ENCODE peak calls at places on chromosomes 11 and 22, in seven cellular contexts. One of them, this sample, is unnamed.

GRCh38 chr11:111571829-111572501 is 30.3 kb upstream of the SIK2 start:
- DNase-seq in HEK293T: no peak
- DNase-seq in LoVo: no peak
- DNase-seq in cardiac muscle cell: peak
- DNase-seq in stimulated activated CD8-positive, alpha-beta memory T cell treated with anti-CD3 and anti-CD28 coated beads, Interleukin-7, amount 100 ng/mL, for 1 hour: no peak
- DNase-seq in D341Med: no peak
- DNase-seq in NCI-H345: no peak
- DNase-seq in this sample: no peak

GRCh38 chr11:45927684-45928413 is 5.4 kb downstream of the LARGE2 start:
- DNase-seq in HEK293T: no peak
- DNase-seq in LoVo: no peak
- DNase-seq in cardiac muscle cell: no peak
- DNase-seq in stimulated activated CD8-positive, alpha-beta memory T cell treated with anti-CD3 and anti-CD28 coated beads, Interleukin-7, amount 100 ng/mL, for 1 hour: no peak
- DNase-seq in D341Med: no peak
- DNase-seq in NCI-H345: no peak
- DNase-seq in this sample: no peak

GRCh38 chr11:68106165-68106940 is 14.8 kb downstream of the CHKA start:
- DNase-seq in HEK293T: no peak
- DNase-seq in LoVo: no peak
- DNase-seq in cardiac muscle cell: peak
- DNase-seq in stimulated activated CD8-positive, alpha-beta memory T cell treated with anti-CD3 and anti-CD28 coated beads, Interleukin-7, amount 100 ng/mL, for 1 hour: no peak
- DNase-seq in D341Med: no peak
- DNase-seq in NCI-H345: no peak
- DNase-seq in this sample: no peak

GRCh38 chr11:111402411-111402810 is 23.3 kb upstream of the POU2AF1 start:
- DNase-seq in HEK293T: no peak
- DNase-seq in LoVo: no peak
- DNase-seq in cardiac muscle cell: no peak
- DNase-seq in stimulated activated CD8-positive, alpha-beta memory T cell treated with anti-CD3 and anti-CD28 coated beads, Interleukin-7, amount 100 ng/mL, for 1 hour: no peak
- DNase-seq in D341Med: no peak
- DNase-seq in NCI-H345: peak
- DNase-seq in this sample: no peak

GRCh38 chr11:119065369-119065768 is 2.2 kb upstream of the VPS11 start:
- DNase-seq in HEK293T: peak
- DNase-seq in LoVo: no peak
- DNase-seq in cardiac muscle cell: peak
- DNase-seq in stimulated activated CD8-positive, alpha-beta memory T cell treated with anti-CD3 and anti-CD28 coated beads, Interleukin-7, amount 100 ng/mL, for 1 hour: no peak
- DNase-seq in D341Med: peak
- DNase-seq in NCI-H345: no peak
- DNase-seq in this sample: no peak

GRCh38 chr11:86978756-86979608 is 23.8 kb upstream of the FZD4 start:
- DNase-seq in HEK293T: no peak
- DNase-seq in LoVo: no peak
- DNase-seq in cardiac muscle cell: peak
- DNase-seq in stimulated activated CD8-positive, alpha-beta memory T cell treated with anti-CD3 and anti-CD28 coated beads, Interleukin-7, amount 100 ng/mL, for 1 hour: no peak
- DNase-seq in D341Med: no peak
- DNase-seq in NCI-H345: peak
- DNase-seq in this sample: no peak

GRCh38 chr11:128624269-128625170 is 37.2 kb upstream of the ETS1 start:
- DNase-seq in HEK293T: no peak
- DNase-seq in LoVo: no peak
- DNase-seq in cardiac muscle cell: no peak
- DNase-seq in stimulated activated CD8-positive, alpha-beta memory T cell treated with anti-CD3 and anti-CD28 coated beads, Interleukin-7, amount 100 ng/mL, for 1 hour: peak
- DNase-seq in D341Med: no peak
- DNase-seq in NCI-H345: no peak
- DNase-seq in this sample: no peak

GRCh38 chr11:97751405-97751804 is 1269.3 kb upstream of the CNTN5 start:
- DNase-seq in HEK293T: no peak
- DNase-seq in LoVo: no peak
- DNase-seq in cardiac muscle cell: no peak
- DNase-seq in stimulated activated CD8-positive, alpha-beta memory T cell treated with anti-CD3 and anti-CD28 coated beads, Interleukin-7, amount 100 ng/mL, for 1 hour: no peak
- DNase-seq in D341Med: no peak
- DNase-seq in NCI-H345: peak
- DNase-seq in this sample: no peak

GRCh38 chr22:28799125-28799833 is 1.1 kb downstream of the XBP1 start:
- DNase-seq in HEK293T: peak
- DNase-seq in LoVo: peak
- DNase-seq in cardiac muscle cell: peak
- DNase-seq in stimulated activated CD8-positive, alpha-beta memory T cell treated with anti-CD3 and anti-CD28 coated beads, Interleukin-7, amount 100 ng/mL, for 1 hour: no peak
- DNase-seq in D341Med: peak
- DNase-seq in NCI-H345: peak
- DNase-seq in this sample: peak

GRCh38 chr11:90594658-90595057 is 371.8 kb upstream of the CHORDC1 start:
- DNase-seq in HEK293T: peak
- DNase-seq in LoVo: no peak
- DNase-seq in cardiac muscle cell: no peak
- DNase-seq in stimulated activated CD8-positive, alpha-beta memory T cell treated with anti-CD3 and anti-CD28 coated beads, Interleukin-7, amount 100 ng/mL, for 1 hour: no peak
- DNase-seq in D341Med: peak
- DNase-seq in NCI-H345: no peak
- DNase-seq in this sample: no peak

GRCh38 chr11:102345923-102346322 is 1.1 kb upstream of the BIRC2 start:
- DNase-seq in HEK293T: no peak
- DNase-seq in LoVo: no peak
- DNase-seq in cardiac muscle cell: peak
- DNase-seq in stimulated activated CD8-positive, alpha-beta memory T cell treated with anti-CD3 and anti-CD28 coated beads, Interleukin-7, amount 100 ng/mL, for 1 hour: no peak
- DNase-seq in D341Med: no peak
- DNase-seq in NCI-H345: no peak
- DNase-seq in this sample: no peak

GRCh38 chr22:37508431-37508963 is 10.7 kb downstream of the CARD10 start:
- DNase-seq in HEK293T: no peak
- DNase-seq in LoVo: no peak
- DNase-seq in cardiac muscle cell: no peak
- DNase-seq in stimulated activated CD8-positive, alpha-beta memory T cell treated with anti-CD3 and anti-CD28 coated beads, Interleukin-7, amount 100 ng/mL, for 1 hour: no peak
- DNase-seq in D341Med: no peak
- DNase-seq in NCI-H345: no peak
- DNase-seq in this sample: no peak

GRCh38 chr11:95371147-95371546 is 140.1 kb upstream of the SESN3 start:
- DNase-seq in HEK293T: no peak
- DNase-seq in LoVo: no peak
- DNase-seq in cardiac muscle cell: no peak
- DNase-seq in stimulated activated CD8-positive, alpha-beta memory T cell treated with anti-CD3 and anti-CD28 coated beads, Interleukin-7, amount 100 ng/mL, for 1 hour: no peak
- DNase-seq in D341Med: no peak
- DNase-seq in NCI-H345: no peak
- DNase-seq in this sample: peak

GRCh38 chr22:37906364-37907008 is 389 bp downstream of the MICALL1 start:
- DNase-seq in HEK293T: peak
- DNase-seq in LoVo: no peak
- DNase-seq in cardiac muscle cell: no peak
- DNase-seq in stimulated activated CD8-positive, alpha-beta memory T cell treated with anti-CD3 and anti-CD28 coated beads, Interleukin-7, amount 100 ng/mL, for 1 hour: no peak
- DNase-seq in D341Med: no peak
- DNase-seq in NCI-H345: no peak
- DNase-seq in this sample: no peak

GRCh38 chr22:24683671-24684070 is 80.7 kb downstream of the GGT1 start:
- DNase-seq in HEK293T: no peak
- DNase-seq in LoVo: no peak
- DNase-seq in cardiac muscle cell: peak
- DNase-seq in stimulated activated CD8-positive, alpha-beta memory T cell treated with anti-CD3 and anti-CD28 coated beads, Interleukin-7, amount 100 ng/mL, for 1 hour: no peak
- DNase-seq in D341Med: no peak
- DNase-seq in NCI-H345: no peak
- DNase-seq in this sample: no peak

GRCh38 chr11:62217191-62217748 is 8.8 kb downstream of the SCGB2A1 start:
- DNase-seq in HEK293T: peak
- DNase-seq in LoVo: peak
- DNase-seq in cardiac muscle cell: peak
- DNase-seq in stimulated activated CD8-positive, alpha-beta memory T cell treated with anti-CD3 and anti-CD28 coated beads, Interleukin-7, amount 100 ng/mL, for 1 hour: no peak
- DNase-seq in D341Med: no peak
- DNase-seq in NCI-H345: peak
- DNase-seq in this sample: no peak

GRCh38 chr11:26276798-26277424 is 55.0 kb upstream of the ANO3 start:
- DNase-seq in HEK293T: peak
- DNase-seq in LoVo: peak
- DNase-seq in cardiac muscle cell: peak
- DNase-seq in stimulated activated CD8-positive, alpha-beta memory T cell treated with anti-CD3 and anti-CD28 coated beads, Interleukin-7, amount 100 ng/mL, for 1 hour: no peak
- DNase-seq in D341Med: peak
- DNase-seq in NCI-H345: peak
- DNase-seq in this sample: no peak

GRCh38 chr11:46335858-46336600 is 11.2 kb upstream of the DGKZ start:
- DNase-seq in HEK293T: no peak
- DNase-seq in LoVo: no peak
- DNase-seq in cardiac muscle cell: no peak
- DNase-seq in stimulated activated CD8-positive, alpha-beta memory T cell treated with anti-CD3 and anti-CD28 coated beads, Interleukin-7, amount 100 ng/mL, for 1 hour: no peak
- DNase-seq in D341Med: no peak
- DNase-seq in NCI-H345: no peak
- DNase-seq in this sample: no peak

GRCh38 chr11:47437746-47438418 is 11.1 kb downstream of the RAPSN start:
- DNase-seq in HEK293T: no peak
- DNase-seq in LoVo: no peak
- DNase-seq in cardiac muscle cell: no peak
- DNase-seq in stimulated activated CD8-positive, alpha-beta memory T cell treated with anti-CD3 and anti-CD28 coated beads, Interleukin-7, amount 100 ng/mL, for 1 hour: no peak
- DNase-seq in D341Med: no peak
- DNase-seq in NCI-H345: peak
- DNase-seq in this sample: no peak

GRCh38 chr22:47043835-47044721 is 281.6 kb downstream of the TBC1D22A start:
- DNase-seq in HEK293T: no peak
- DNase-seq in LoVo: no peak
- DNase-seq in cardiac muscle cell: peak
- DNase-seq in stimulated activated CD8-positive, alpha-beta memory T cell treated with anti-CD3 and anti-CD28 coated beads, Interleukin-7, amount 100 ng/mL, for 1 hour: no peak
- DNase-seq in D341Med: peak
- DNase-seq in NCI-H345: peak
- DNase-seq in this sample: peak

GRCh38 chr11:27757953-27758352 is 57.7 kb upstream of the BDNF start:
- DNase-seq in HEK293T: no peak
- DNase-seq in LoVo: no peak
- DNase-seq in cardiac muscle cell: peak
- DNase-seq in stimulated activated CD8-positive, alpha-beta memory T cell treated with anti-CD3 and anti-CD28 coated beads, Interleukin-7, amount 100 ng/mL, for 1 hour: no peak
- DNase-seq in D341Med: no peak
- DNase-seq in NCI-H345: no peak
- DNase-seq in this sample: no peak

GRCh38 chr11:69030324-69030723 is 17.3 kb upstream of the MRGPRF start:
- DNase-seq in HEK293T: no peak
- DNase-seq in LoVo: no peak
- DNase-seq in cardiac muscle cell: no peak
- DNase-seq in stimulated activated CD8-positive, alpha-beta memory T cell treated with anti-CD3 and anti-CD28 coated beads, Interleukin-7, amount 100 ng/mL, for 1 hour: no peak
- DNase-seq in D341Med: no peak
- DNase-seq in NCI-H345: no peak
- DNase-seq in this sample: no peak

GRCh38 chr11:48013269-48013901 is 33.0 kb downstream of the PTPRJ start:
- DNase-seq in HEK293T: no peak
- DNase-seq in LoVo: no peak
- DNase-seq in cardiac muscle cell: no peak
- DNase-seq in stimulated activated CD8-positive, alpha-beta memory T cell treated with anti-CD3 and anti-CD28 coated beads, Interleukin-7, amount 100 ng/mL, for 1 hour: no peak
- DNase-seq in D341Med: no peak
- DNase-seq in NCI-H345: no peak
- DNase-seq in this sample: peak

GRCh38 chr11:122724520-122724919 is 69.0 kb downstream of the UBASH3B start:
- DNase-seq in HEK293T: no peak
- DNase-seq in LoVo: no peak
- DNase-seq in cardiac muscle cell: peak
- DNase-seq in stimulated activated CD8-positive, alpha-beta memory T cell treated with anti-CD3 and anti-CD28 coated beads, Interleukin-7, amount 100 ng/mL, for 1 hour: no peak
- DNase-seq in D341Med: no peak
- DNase-seq in NCI-H345: no peak
- DNase-seq in this sample: no peak

GRCh38 chr11:117144477-117145392 is 648 bp downstream of the PAFAH1B2 start:
- DNase-seq in HEK293T: peak
- DNase-seq in LoVo: peak
- DNase-seq in cardiac muscle cell: peak
- DNase-seq in stimulated activated CD8-positive, alpha-beta memory T cell treated with anti-CD3 and anti-CD28 coated beads, Interleukin-7, amount 100 ng/mL, for 1 hour: no peak
- DNase-seq in D341Med: peak
- DNase-seq in NCI-H345: peak
- DNase-seq in this sample: peak

GRCh38 chr11:64970731-64971151 is 1.2 kb downstream of the MAJIN start:
- DNase-seq in HEK293T: no peak
- DNase-seq in LoVo: peak
- DNase-seq in cardiac muscle cell: no peak
- DNase-seq in stimulated activated CD8-positive, alpha-beta memory T cell treated with anti-CD3 and anti-CD28 coated beads, Interleukin-7, amount 100 ng/mL, for 1 hour: no peak
- DNase-seq in D341Med: no peak
- DNase-seq in NCI-H345: no peak
- DNase-seq in this sample: no peak

GRCh38 chr11:58503361-58503856 is 4.5 kb downstream of the OR5B21 start:
- DNase-seq in HEK293T: no peak
- DNase-seq in LoVo: no peak
- DNase-seq in cardiac muscle cell: no peak
- DNase-seq in stimulated activated CD8-positive, alpha-beta memory T cell treated with anti-CD3 and anti-CD28 coated beads, Interleukin-7, amount 100 ng/mL, for 1 hour: no peak
- DNase-seq in D341Med: no peak
- DNase-seq in NCI-H345: no peak
- DNase-seq in this sample: no peak

GRCh38 chr11:64263947-64264317 is 12.6 kb downstream of the PLCB3 start:
- DNase-seq in HEK293T: no peak
- DNase-seq in LoVo: no peak
- DNase-seq in cardiac muscle cell: no peak
- DNase-seq in stimulated activated CD8-positive, alpha-beta memory T cell treated with anti-CD3 and anti-CD28 coated beads, Interleukin-7, amount 100 ng/mL, for 1 hour: no peak
- DNase-seq in D341Med: no peak
- DNase-seq in NCI-H345: no peak
- DNase-seq in this sample: no peak

GRCh38 chr11:96254087-96254486 is 88.9 kb downstream of the MAML2 start:
- DNase-seq in HEK293T: no peak
- DNase-seq in LoVo: no peak
- DNase-seq in cardiac muscle cell: peak
- DNase-seq in stimulated activated CD8-positive, alpha-beta memory T cell treated with anti-CD3 and anti-CD28 coated beads, Interleukin-7, amount 100 ng/mL, for 1 hour: no peak
- DNase-seq in D341Med: no peak
- DNase-seq in NCI-H345: no peak
- DNase-seq in this sample: no peak

GRCh38 chr11:34356130-34356529 is 1.7 kb downstream of the ABTB2 start:
- DNase-seq in HEK293T: no peak
- DNase-seq in LoVo: no peak
- DNase-seq in cardiac muscle cell: no peak
- DNase-seq in stimulated activated CD8-positive, alpha-beta memory T cell treated with anti-CD3 and anti-CD28 coated beads, Interleukin-7, amount 100 ng/mL, for 1 hour: no peak
- DNase-seq in D341Med: no peak
- DNase-seq in NCI-H345: no peak
- DNase-seq in this sample: no peak

GRCh38 chr11:126375726-126376125 is 20.2 kb downstream of the ST3GAL4 start:
- DNase-seq in HEK293T: no peak
- DNase-seq in LoVo: no peak
- DNase-seq in cardiac muscle cell: peak
- DNase-seq in stimulated activated CD8-positive, alpha-beta memory T cell treated with anti-CD3 and anti-CD28 coated beads, Interleukin-7, amount 100 ng/mL, for 1 hour: no peak
- DNase-seq in D341Med: no peak
- DNase-seq in NCI-H345: no peak
- DNase-seq in this sample: no peak

GRCh38 chr11:36356201-36356600 is 60.1 kb downstream of the PRR5L start:
- DNase-seq in HEK293T: no peak
- DNase-seq in LoVo: no peak
- DNase-seq in cardiac muscle cell: peak
- DNase-seq in stimulated activated CD8-positive, alpha-beta memory T cell treated with anti-CD3 and anti-CD28 coated beads, Interleukin-7, amount 100 ng/mL, for 1 hour: no peak
- DNase-seq in D341Med: no peak
- DNase-seq in NCI-H345: no peak
- DNase-seq in this sample: peak

GRCh38 chr11:118216621-118217526 is 7.9 kb downstream of the JAML start:
- DNase-seq in HEK293T: no peak
- DNase-seq in LoVo: no peak
- DNase-seq in cardiac muscle cell: no peak
- DNase-seq in stimulated activated CD8-positive, alpha-beta memory T cell treated with anti-CD3 and anti-CD28 coated beads, Interleukin-7, amount 100 ng/mL, for 1 hour: no peak
- DNase-seq in D341Med: no peak
- DNase-seq in NCI-H345: no peak
- DNase-seq in this sample: no peak